ENCODE peak calls at places on chromosomes 11 and 22, in five cellular contexts. One of them, this sample, is unnamed.
A peak's percentile ranks its signal among the peaks of the same experiment; 100 is the strongest.

GRCh38 chr11:103877221-103877620 is 159.2 kb upstream of the DDI1 start:
- DNase-seq in NCI-H2081 treated with DMSO at 0.1 percent for 48 hours: no peak
- DNase-seq in Caki2: no peak
- DNase-seq in activated CD4-positive, alpha-beta T cell treated with anti-CD3 and anti-CD28 coated beads for 36 hours: no peak
- DNase-seq in kidney glomerular epithelial cell: no peak
- DNase-seq in this sample: peak; percentile 12

GRCh38 chr22:39220450-39220849 is 24.3 kb downstream of the PDGFB start:
- DNase-seq in NCI-H2081 treated with DMSO at 0.1 percent for 48 hours: no peak
- DNase-seq in Caki2: no peak
- DNase-seq in activated CD4-positive, alpha-beta T cell treated with anti-CD3 and anti-CD28 coated beads for 36 hours: peak; percentile 1
- DNase-seq in kidney glomerular epithelial cell: no peak
- DNase-seq in this sample: no peak

GRCh38 chr22:40499187-40499753 is 128.9 kb downstream of the SGSM3 start:
- DNase-seq in NCI-H2081 treated with DMSO at 0.1 percent for 48 hours: no peak
- DNase-seq in Caki2: peak; percentile 90
- DNase-seq in activated CD4-positive, alpha-beta T cell treated with anti-CD3 and anti-CD28 coated beads for 36 hours: no peak
- DNase-seq in kidney glomerular epithelial cell: peak; percentile 96
- DNase-seq in this sample: peak; percentile 95

GRCh38 chr11:118010738-118011461 is 24.7 kb downstream of the IL10RA start:
- DNase-seq in NCI-H2081 treated with DMSO at 0.1 percent for 48 hours: no peak
- DNase-seq in Caki2: no peak
- DNase-seq in activated CD4-positive, alpha-beta T cell treated with anti-CD3 and anti-CD28 coated beads for 36 hours: no peak
- DNase-seq in kidney glomerular epithelial cell: no peak
- DNase-seq in this sample: no peak

GRCh38 chr22:35257321-35258143 is at the start of gene HMGXB4:
- DNase-seq in NCI-H2081 treated with DMSO at 0.1 percent for 48 hours: peak; percentile 6
- DNase-seq in Caki2: peak; percentile 83
- DNase-seq in activated CD4-positive, alpha-beta T cell treated with anti-CD3 and anti-CD28 coated beads for 36 hours: peak; percentile 93
- DNase-seq in kidney glomerular epithelial cell: peak; percentile 58
- DNase-seq in this sample: peak; percentile 65

GRCh38 chr11:113632981-113633380 is 73.1 kb downstream of the TMPRSS5 start:
- DNase-seq in NCI-H2081 treated with DMSO at 0.1 percent for 48 hours: no peak
- DNase-seq in Caki2: no peak
- DNase-seq in activated CD4-positive, alpha-beta T cell treated with anti-CD3 and anti-CD28 coated beads for 36 hours: no peak
- DNase-seq in kidney glomerular epithelial cell: no peak
- DNase-seq in this sample: no peak

GRCh38 chr11:33383075-33383919 is 126.1 kb downstream of the HIPK3 start:
- DNase-seq in NCI-H2081 treated with DMSO at 0.1 percent for 48 hours: no peak
- DNase-seq in Caki2: no peak
- DNase-seq in activated CD4-positive, alpha-beta T cell treated with anti-CD3 and anti-CD28 coated beads for 36 hours: no peak
- DNase-seq in kidney glomerular epithelial cell: no peak
- DNase-seq in this sample: no peak

GRCh38 chr11:62392506-62392905 is 26.3 kb upstream of the SCGB1A1 start:
- DNase-seq in NCI-H2081 treated with DMSO at 0.1 percent for 48 hours: no peak
- DNase-seq in Caki2: no peak
- DNase-seq in activated CD4-positive, alpha-beta T cell treated with anti-CD3 and anti-CD28 coated beads for 36 hours: no peak
- DNase-seq in kidney glomerular epithelial cell: no peak
- DNase-seq in this sample: no peak

GRCh38 chr11:33257160-33257896 is at the start of gene HIPK3:
- DNase-seq in NCI-H2081 treated with DMSO at 0.1 percent for 48 hours: peak; percentile 36
- DNase-seq in Caki2: peak; percentile 70
- DNase-seq in activated CD4-positive, alpha-beta T cell treated with anti-CD3 and anti-CD28 coated beads for 36 hours: peak; percentile 86
- DNase-seq in kidney glomerular epithelial cell: peak; percentile 54
- DNase-seq in this sample: no peak

GRCh38 chr11:66464916-66465315 is 1.8 kb upstream of the PELI3 start:
- DNase-seq in NCI-H2081 treated with DMSO at 0.1 percent for 48 hours: no peak
- DNase-seq in Caki2: no peak
- DNase-seq in activated CD4-positive, alpha-beta T cell treated with anti-CD3 and anti-CD28 coated beads for 36 hours: no peak
- DNase-seq in kidney glomerular epithelial cell: no peak
- DNase-seq in this sample: no peak

GRCh38 chr22:36853407-36854099 is 7.3 kb upstream of the NCF4 start:
- DNase-seq in NCI-H2081 treated with DMSO at 0.1 percent for 48 hours: no peak
- DNase-seq in Caki2: peak; percentile 20
- DNase-seq in activated CD4-positive, alpha-beta T cell treated with anti-CD3 and anti-CD28 coated beads for 36 hours: peak; percentile 96
- DNase-seq in kidney glomerular epithelial cell: peak; percentile 1
- DNase-seq in this sample: no peak

GRCh38 chr22:43828711-43829447 is 16.8 kb upstream of the EFCAB6 start:
- DNase-seq in NCI-H2081 treated with DMSO at 0.1 percent for 48 hours: no peak
- DNase-seq in Caki2: no peak
- DNase-seq in activated CD4-positive, alpha-beta T cell treated with anti-CD3 and anti-CD28 coated beads for 36 hours: no peak
- DNase-seq in kidney glomerular epithelial cell: no peak
- DNase-seq in this sample: no peak

GRCh38 chr22:39135092-39135896 is 17.2 kb downstream of the CBX7 start:
- DNase-seq in NCI-H2081 treated with DMSO at 0.1 percent for 48 hours: no peak
- DNase-seq in Caki2: no peak
- DNase-seq in activated CD4-positive, alpha-beta T cell treated with anti-CD3 and anti-CD28 coated beads for 36 hours: peak; percentile 69
- DNase-seq in kidney glomerular epithelial cell: peak; percentile 16
- DNase-seq in this sample: no peak

GRCh38 chr22:38859581-38860290 is 12.3 kb downstream of the CBX6 start:
- DNase-seq in NCI-H2081 treated with DMSO at 0.1 percent for 48 hours: no peak
- DNase-seq in Caki2: no peak
- DNase-seq in activated CD4-positive, alpha-beta T cell treated with anti-CD3 and anti-CD28 coated beads for 36 hours: no peak
- DNase-seq in kidney glomerular epithelial cell: no peak
- DNase-seq in this sample: no peak

This sample was measured in renal cortical epithelial cell.